ENCODE peak calls at places on chromosomes 3 and 15, in eight cellular contexts. N, H, Z, C, R, J, I and L are unnamed samples.

GRCh38 chr15:43085921-43086320 is 19.9 kb downstream of the UBR1 start:
- DNase-seq in H (no peak), R (no peak), J (no peak), Z (no peak), N (no peak), I (no peak), C (no peak), L (no peak)

GRCh38 chr15:52220251-52220650 is 29.1 kb upstream of the GNB5 start:
- DNase-seq in Z (no peak), N (no peak), C (no peak), R (no peak), H (no peak), I (no peak), J (no peak), L (no peak)

GRCh38 chr3:15633766-15634588 is 32.4 kb downstream of the BTD start:
- DNase-seq in Z (no peak), N (peak; percentile 48), H (no peak), I (peak; percentile 76), C (no peak), J (no peak), R (peak; percentile 91), L (no peak)

GRCh38 chr15:61888074-61888780 is 172.0 kb downstream of the VPS13C start:
- DNase-seq in C (no peak), I (peak; percentile 37), H (no peak), J (no peak), R (no peak), N (no peak), Z (no peak), L (no peak)

GRCh38 chr3:10185804-10186762 is 21.4 kb downstream of the IRAK2 start:
- DNase-seq in J (no peak), H (no peak), C (no peak), N (no peak), R (peak; percentile 64), Z (no peak), I (peak; percentile 53), L (no peak)

GRCh38 chr15:90184786-90185704 is 16.1 kb upstream of the SEMA4B start:
- DNase-seq in I (peak; percentile 41), Z (peak; percentile 54), C (no peak), H (peak; percentile 88), N (no peak), R (peak; percentile 68), J (peak; percentile 42), L (no peak)

GRCh38 chr3:160018959-160019358 is 30.3 kb downstream of the IL12A start:
- DNase-seq in J (no peak), I (no peak), H (no peak), C (no peak), Z (peak; percentile 51), N (no peak), R (no peak), L (no peak)

GRCh38 chr15:60840306-60840702 is 361.4 kb upstream of the ICE2 start:
- DNase-seq in C (no peak), I (no peak), N (no peak), Z (peak; percentile 32), J (no peak), R (no peak), H (no peak), L (no peak)

GRCh38 chr3:195114026-195114425 is 156.9 kb downstream of the XXYLT1 start:
- DNase-seq in C (no peak), N (no peak), R (no peak), I (no peak), H (no peak), Z (no peak), J (no peak), L (no peak)

GRCh38 chr3:164604687-164605086 is 473.6 kb downstream of the SI start:
- DNase-seq in R (no peak), I (no peak), Z (no peak), N (no peak), J (no peak), C (no peak), H (no peak), L (no peak)

GRCh38 chr3:124699686-124700396 is 30.4 kb upstream of the UMPS start:
- DNase-seq in C (no peak), R (no peak), H (no peak), Z (peak; percentile 21), I (no peak), J (no peak), N (no peak), L (no peak)

GRCh38 chr15:91408476-91409076 is 308.5 kb downstream of the SV2B start:
- DNase-seq in H (no peak), J (no peak), Z (no peak), R (peak; percentile 75), N (no peak), C (no peak), I (no peak), L (no peak)

GRCh38 chr3:124158174-124158812 is 166.4 kb upstream of the ROPN1 start:
- DNase-seq in C (no peak), I (no peak), J (no peak), R (no peak), H (no peak), Z (no peak), N (no peak), L (no peak)

GRCh38 chr3:143084856-143085731 is 34.5 kb upstream of the CHST2 start:
- DNase-seq in R (peak; percentile 74), J (no peak), H (no peak), N (no peak), C (no peak), I (no peak), Z (no peak), L (no peak)

GRCh38 chr15:58748787-58749531 is 548 bp downstream of the ADAM10 start:
- DNase-seq in I (no peak), N (no peak), J (peak; percentile 28), Z (no peak), C (no peak), R (peak; percentile 43), H (peak; percentile 37), L (no peak)

GRCh38 chr3:101888653-101889052 is 39.3 kb downstream of the NFKBIZ start:
- DNase-seq in C (no peak), I (peak; percentile 17), R (no peak), J (no peak), H (no peak), Z (no peak), N (no peak), L (no peak)

GRCh38 chr3:45988804-45989203 is 6.8 kb downstream of the FYCO1 start:
- DNase-seq in H (no peak), N (no peak), I (no peak), Z (no peak), R (peak; percentile 69), C (no peak), J (no peak), L (no peak)

GRCh38 chr3:143081844-143082778 is 37.5 kb upstream of the CHST2 start:
- DNase-seq in R (no peak), I (no peak), N (no peak), C (no peak), J (peak; percentile 44), H (no peak), Z (no peak), L (no peak)

GRCh38 chr3:195421410-195421809 is 21.4 kb downstream of the ACAP2 start:
- DNase-seq in H (no peak), I (peak; percentile 43), R (no peak), Z (no peak), C (no peak), N (no peak), J (no peak), L (no peak)

GRCh38 chr3:102195198-102195948 is 239.4 kb upstream of the ZPLD1 start:
- DNase-seq in N (no peak), Z (peak; percentile 66), R (no peak), C (no peak), I (no peak), J (no peak), H (no peak), L (no peak)

GRCh38 chr15:98952381-98952803 is 55.2 kb downstream of the PGPEP1L start:
- DNase-seq in C (no peak), R (no peak), I (no peak), H (peak; percentile 88), N (no peak), Z (no peak), J (peak; percentile 27), L (no peak)

GRCh38 chr15:57950381-57950946 is 115.0 kb downstream of the ALDH1A2 start:
- DNase-seq in H (no peak), C (no peak), R (no peak), N (no peak), J (no peak), I (no peak), Z (no peak), L (no peak)

GRCh38 chr3:144241381-144241780 is 269.8 kb downstream of the DIPK2A start:
- DNase-seq in I (peak; percentile 41), N (no peak), C (no peak), H (no peak), J (no peak), Z (no peak), R (peak; percentile 38), L (no peak)

GRCh38 chr3:46127503-46127902 is 80.6 kb downstream of the CCR1 start:
- DNase-seq in Z (no peak), R (peak; percentile 94), C (no peak), N (no peak), I (no peak), J (no peak), H (no peak), L (no peak)

GRCh38 chr15:76376029-76376428 is 39.5 kb downstream of the ISL2 start:
- DNase-seq in J (no peak), I (no peak), R (no peak), N (no peak), Z (no peak), H (no peak), C (no peak), L (no peak)

GRCh38 chr3:64958187-64958586 is 270.4 kb upstream of the ADAMTS9 start:
- DNase-seq in H (no peak), C (no peak), R (no peak), J (no peak), N (no peak), I (no peak), Z (no peak), L (no peak)

GRCh38 chr15:81133782-81134461 is at the start of gene CFAP161:
- DNase-seq in I (peak; percentile 75), R (peak; percentile 86), Z (peak; percentile 50), C (peak; percentile 33), H (peak; percentile 92), J (peak; percentile 55), N (peak; percentile 37), L (no peak)

GRCh38 chr3:15636028-15636709 is 34.6 kb downstream of the BTD start:
- DNase-seq in R (peak; percentile 98), C (no peak), H (no peak), N (no peak), Z (no peak), I (no peak), J (peak; percentile 53), L (peak; percentile 23)

GRCh38 chr3:141876891-141877561 is 583 bp downstream of the ATP1B3 start:
- DNase-seq in Z (no peak), R (peak; percentile 60), J (peak; percentile 73), H (peak; percentile 46), C (peak; percentile 57), N (peak; percentile 50), I (peak; percentile 60), L (no peak)

GRCh38 chr3:95167748-95168147 is 1104.9 kb downstream of the NSUN3 start:
- DNase-seq in J (no peak), R (no peak), C (no peak), I (no peak), N (no peak), H (no peak), Z (no peak), L (no peak)

GRCh38 chr15:42360535-42361112 is 1.3 kb downstream of the CAPN3 start:
- DNase-seq in R (no peak), H (no peak), I (no peak), C (no peak), Z (no peak), J (no peak), N (peak; percentile 49), L (no peak)

GRCh38 chr3:60053518-60054265 is 1003.9 kb upstream of the CFAP20DC start:
- DNase-seq in H (no peak), Z (no peak), C (peak; percentile 41), J (peak; percentile 68), N (no peak), I (no peak), R (peak; percentile 41), L (no peak)

GRCh38 chr3:107367353-107367752 is 9.9 kb upstream of the CCDC54 start:
- DNase-seq in Z (no peak), R (peak; percentile 78), J (no peak), I (no peak), N (no peak), C (no peak), H (no peak), L (no peak)

GRCh38 chr3:99474776-99475175 is 163.6 kb upstream of the COL8A1 start:
- DNase-seq in H (no peak), Z (no peak), I (no peak), N (no peak), C (no peak), J (no peak), R (no peak), L (no peak)